ENCODE peak calls at places on chromosomes 6 and 20, in nine cellular contexts. V, Z, A, R, B, L, F, I and D are unnamed samples. For H3K36me3, the result is how much of the 10 kb centered on the place peaks cover.

GRCh38 chr6:36025260-36025931 is 955 bp upstream of the SLC26A8 start:
- DNase-seq in V (no peak), Z (no peak), A (no peak), R (no peak), B (no peak), L (no peak), F (no peak), I (peak), D (no peak)

GRCh38 chr20:31560094-31560899 is 44.8 kb upstream of the ID1 start:
- DNase-seq in V (peak), Z (peak), A (peak), R (peak), B (no peak), L (no peak), F (peak), I (peak), D (peak)

GRCh38 chr6:41728954-41729353 is 6.5 kb downstream of the TFEB start:
- DNase-seq in V (no peak), Z (no peak), A (no peak), R (no peak), B (no peak), L (no peak), F (no peak), I (no peak), D (no peak)

GRCh38 chr6:156839591-156840001 is 62.4 kb downstream of the ARID1B start:
- DNase-seq in V (no peak), Z (no peak), A (no peak), R (peak), B (no peak), L (no peak), F (no peak), I (peak), D (no peak)

GRCh38 chr6:168160506-168161370 is 81.7 kb upstream of the FRMD1 start:
- DNase-seq in V (no peak), Z (no peak), A (no peak), R (peak), B (no peak), L (no peak), F (no peak), I (no peak), D (no peak)

GRCh38 chr6:16130932-16131387 is 2.1 kb downstream of the MYLIP start:
- DNase-seq in V (peak), Z (peak), A (no peak), R (no peak), B (no peak), L (peak), F (no peak), I (peak), D (peak)

GRCh38 chr20:61169870-61170269 is 82.2 kb upstream of the CDH4 start:
- DNase-seq in V (no peak), Z (no peak), A (no peak), R (no peak), B (no peak), L (no peak), F (no peak), I (no peak), D (no peak)

GRCh38 chr6:33828452-33828763 is 24.6 kb upstream of the MLN start:
- DNase-seq in V (no peak), Z (no peak), A (no peak), R (no peak), B (no peak), L (no peak), F (no peak), I (no peak), D (no peak)

GRCh38 chr6:142851601-142852000 is 93.4 kb downstream of the HIVEP2 start:
- DNase-seq in V (no peak), Z (no peak), A (no peak), R (no peak), B (no peak), L (peak), F (no peak), I (no peak), D (no peak)

GRCh38 chr6:14079971-14080370 is 37.6 kb upstream of the CD83 start:
- DNase-seq in V (no peak), Z (no peak), A (no peak), R (no peak), B (no peak), L (no peak), F (no peak), I (no peak), D (no peak)

GRCh38 chr6:144675231-144675861 is 390.2 kb downstream of the UTRN start:
- DNase-seq in V (peak), Z (no peak), A (no peak), R (no peak), B (no peak), L (peak), F (no peak), I (no peak), D (no peak)

GRCh38 chr20:49608752-49609670 is 41.1 kb upstream of the PTGIS start:
- DNase-seq in V (peak), Z (peak), A (no peak), R (peak), B (peak), L (no peak), F (peak), I (peak), D (no peak)

GRCh38 chr6:170095273-170095976 is 195.5 kb downstream of the DLL1 start:
- DNase-seq in V (no peak), Z (peak), A (no peak), R (peak), B (no peak), L (no peak), F (no peak), I (no peak), D (peak)

GRCh38 chr6:53928641-53929339 is 134.0 kb downstream of the LRRC1 start:
- DNase-seq in V (no peak), Z (no peak), A (no peak), R (no peak), B (no peak), L (no peak), F (no peak), I (no peak), D (no peak)

GRCh38 chr20:4683261-4683660 is 38.4 kb upstream of the PRND start:
- DNase-seq in V (no peak), Z (no peak), A (no peak), R (no peak), B (no peak), L (no peak), F (no peak), I (no peak), D (no peak)

GRCh38 chr6:47651505-47651944 is 46.9 kb upstream of the ADGRF4 start:
- DNase-seq in V (no peak), Z (no peak), A (no peak), R (no peak), B (no peak), L (no peak), F (no peak), I (no peak), D (no peak)

GRCh38 chr20:4112490-4113420 is 97.4 kb upstream of the RNF24 start:
- DNase-seq in V (peak), Z (peak), A (peak), R (no peak), B (no peak), L (peak), F (peak), I (no peak), D (peak)

GRCh38 chr6:134058622-134059366 is 6.4 kb upstream of the SLC2A12 start:
- DNase-seq in V (no peak), Z (no peak), A (no peak), R (no peak), B (no peak), L (no peak), F (no peak), I (no peak), D (no peak)

GRCh38 chr20:24235224-24235735 is 234.1 kb upstream of the SYNDIG1 start:
- DNase-seq in V (no peak), Z (no peak), A (no peak), R (no peak), B (no peak), L (no peak), F (no peak), I (no peak), D (no peak)

GRCh38 chr20:13068336-13068735 is 59.6 kb downstream of the SPTLC3 start:
- DNase-seq in V (peak), Z (no peak), A (no peak), R (no peak), B (no peak), L (no peak), F (no peak), I (no peak), D (no peak)

GRCh38 chr6:3159805-3160781 is 2.7 kb upstream of the TUBB2A start:
- DNase-seq in V (peak), Z (peak), A (no peak), R (peak), B (no peak), L (no peak), F (no peak), I (peak), D (peak)

GRCh38 chr6:109105681-109106080 is 10.4 kb downstream of the CEP57L1 start:
- DNase-seq in V (no peak), Z (no peak), A (no peak), R (no peak), B (no peak), L (no peak), F (no peak), I (no peak), D (no peak)

GRCh38 chr6:134543128-134543527 is 225.2 kb upstream of the SGK1 start:
- DNase-seq in V (no peak), Z (no peak), A (no peak), R (no peak), B (no peak), L (no peak), F (no peak), I (no peak), D (no peak)

GRCh38 chr6:105370316-105370715 is 32.6 kb downstream of the PREP start:
- DNase-seq in V (no peak), Z (no peak), A (no peak), R (no peak), B (no peak), L (no peak), F (no peak), I (no peak), D (no peak)

GRCh38 chr6:170207586-170207985 is 83.3 kb downstream of the DLL1 start:
- DNase-seq in V (no peak), Z (peak), A (no peak), R (no peak), B (no peak), L (no peak), F (no peak), I (no peak), D (no peak)

GRCh38 chr20:45962031-45962755 is 9.8 kb downstream of the ZNF335 start:
- DNase-seq in V (no peak), Z (no peak), A (no peak), R (peak), B (no peak), L (no peak), F (peak), I (no peak), D (no peak)
- H3K36me3 ChIP-seq in V (under half), Z (half or more), A (half or more), R (half or more), B (under half), L (half or more), F (under half), I (half or more), D (half or more)

GRCh38 chr6:24227556-24227955 is 101.5 kb downstream of the NRSN1 start:
- DNase-seq in V (no peak), Z (no peak), A (no peak), R (no peak), B (no peak), L (no peak), F (no peak), I (no peak), D (no peak)

GRCh38 chr6:24228681-24229255 is 102.8 kb downstream of the NRSN1 start:
- DNase-seq in V (no peak), Z (no peak), A (no peak), R (no peak), B (no peak), L (no peak), F (no peak), I (no peak), D (peak)

GRCh38 chr6:24225838-24226237 is 99.8 kb downstream of the NRSN1 start:
- DNase-seq in V (no peak), Z (no peak), A (no peak), R (no peak), B (no peak), L (no peak), F (no peak), I (no peak), D (no peak)

GRCh38 chr6:24231578-24231977 is 105.6 kb downstream of the NRSN1 start:
- DNase-seq in V (no peak), Z (no peak), A (no peak), R (no peak), B (no peak), L (no peak), F (no peak), I (no peak), D (no peak)

DNA sequence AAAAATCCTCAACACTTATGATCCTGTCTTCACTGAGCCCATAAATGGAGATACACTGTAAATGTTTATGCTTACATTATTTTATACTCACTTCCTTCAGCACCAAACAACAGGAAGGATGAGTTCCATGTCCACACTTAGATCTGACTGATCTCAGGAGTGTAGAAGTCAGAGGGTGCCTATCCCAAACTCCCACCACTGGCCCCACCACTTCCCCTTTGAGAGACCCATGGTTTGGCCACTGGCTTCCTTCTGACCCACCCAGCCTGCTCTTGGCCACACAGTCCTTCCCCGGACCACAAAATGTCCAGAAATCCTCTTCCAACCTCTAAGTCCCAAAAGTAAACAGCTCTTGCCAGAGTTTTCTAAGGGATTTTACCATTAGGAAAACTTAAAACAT is 103.7 kb downstream of the NRSN1 start:
- DNase-seq in V (no peak), Z (no peak), A (no peak), R (no peak), B (no peak), L (no peak), F (no peak), I (no peak), D (no peak)
- TF ChIP-seq POLR2A in V (no peak), Z (no peak), A (no peak), R (no peak), B (no peak), L (no peak), F (no peak), I (no peak), D (no peak)

DNA sequence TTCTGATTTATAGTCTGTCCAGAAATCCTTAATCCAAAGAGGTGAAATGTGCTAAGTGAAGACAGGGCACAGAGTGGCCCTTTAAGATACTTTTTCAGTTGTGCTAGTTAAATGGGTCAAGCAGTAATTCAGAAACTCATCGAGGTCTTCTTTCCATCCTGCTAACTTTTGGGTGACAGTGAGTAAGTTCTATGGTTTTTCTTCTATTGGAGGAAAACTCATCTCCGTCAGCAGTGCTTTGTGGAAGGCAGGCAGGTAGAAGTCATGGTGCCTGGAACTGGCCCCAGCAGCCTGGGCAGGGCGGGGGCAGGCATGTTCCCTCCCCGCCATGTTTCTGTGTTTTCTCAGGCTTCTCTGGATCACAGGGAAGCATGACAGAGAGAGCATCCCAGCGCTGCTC is 66.5 kb upstream of the SCP2D1 start:
- DNase-seq in V (no peak), Z (no peak), A (no peak), R (no peak), B (no peak), L (no peak), F (no peak), I (no peak), D (no peak)
- TF ChIP-seq EP300 in V (no peak), Z (no peak), A (no peak), R (no peak), B (no peak), L (no peak), F (no peak), I (no peak), D (no peak)

GRCh38 chr20:25271486-25272222 is 23.8 kb downstream of the PYGB start:
- DNase-seq in V (peak), Z (peak), A (no peak), R (peak), B (no peak), L (no peak), F (peak), I (no peak), D (no peak)

GRCh38 chr20:25273541-25274358 is 25.9 kb downstream of the PYGB start:
- DNase-seq in V (peak), Z (peak), A (peak), R (peak), B (no peak), L (no peak), F (no peak), I (no peak), D (no peak)

GRCh38 chr20:25270829-25271251 is 23.0 kb downstream of the PYGB start:
- DNase-seq in V (peak), Z (peak), A (no peak), R (peak), B (no peak), L (no peak), F (peak), I (no peak), D (no peak)

GRCh38 chr20:25273046-25273445 is 25.2 kb downstream of the PYGB start:
- DNase-seq in V (peak), Z (peak), A (no peak), R (peak), B (no peak), L (no peak), F (peak), I (no peak), D (no peak)

GRCh38 chr20:25272223-25273000 is 24.5 kb downstream of the PYGB start:
- DNase-seq in V (peak), Z (peak), A (no peak), R (peak), B (no peak), L (no peak), F (no peak), I (no peak), D (no peak)
- H3K36me3 ChIP-seq in V (under half), Z (half or more), A (under half), R (half or more), B (under half), L (under half), F (under half), I (under half), D (under half)

DNA sequence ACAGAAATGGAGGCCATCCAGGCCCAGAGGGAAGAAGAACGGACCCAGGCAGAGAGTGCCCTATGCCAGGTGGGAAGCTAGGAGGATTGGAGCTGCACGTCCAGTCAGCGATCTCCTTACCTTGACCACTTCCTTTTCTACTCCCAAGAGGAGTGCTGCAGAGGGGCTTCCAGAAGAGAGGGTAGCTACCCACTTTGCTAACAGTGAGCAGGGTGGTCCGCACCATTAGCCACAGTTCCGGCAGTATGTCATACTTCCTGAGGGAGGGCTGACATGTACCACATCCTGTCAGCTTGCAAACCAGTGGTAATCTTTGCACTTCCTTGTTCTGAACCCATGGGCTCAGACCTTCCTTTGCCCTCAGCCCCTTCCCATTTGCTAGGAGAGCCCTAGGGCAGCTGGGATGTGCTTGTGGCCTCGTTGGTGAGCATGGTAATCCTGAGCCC is 35.4 kb downstream of the CEP250 start:
- DNase-seq in V (peak), Z (no peak), A (no peak), R (no peak), B (no peak), L (peak), F (no peak), I (no peak), D (peak)
- TF ChIP-seq POLR2A in V (peak), Z (no peak), A (no peak), R (no peak), B (no peak), L (peak), F (no peak), I (no peak), D (no peak)

GRCh38 chr20:10843161-10843711 is 169.4 kb upstream of the JAG1 start:
- DNase-seq in V (no peak), Z (no peak), A (no peak), R (no peak), B (no peak), L (no peak), F (no peak), I (no peak), D (no peak)
- TF ChIP-seq EP300 in V (no peak), Z (no peak), A (no peak), R (no peak), B (no peak), L (no peak), F (no peak), I (no peak), D (no peak)

GRCh38 chr20:34293119-34293518 is 10.0 kb downstream of the AHCY start:
- DNase-seq in V (no peak), Z (no peak), A (no peak), R (no peak), B (no peak), L (no peak), F (no peak), I (no peak), D (no peak)
- H3K36me3 ChIP-seq in V (under half), Z (half or more), A (under half), R (under half), B (half or more), L (under half), F (under half), I (half or more), D (half or more)

GRCh38 chr20:63574156-63574828 is at the start of gene HELZ2:
- DNase-seq in V (peak), Z (peak), A (peak), R (peak), B (no peak), L (no peak), F (peak), I (peak), D (peak)
- TF ChIP-seq POLR2A in V (peak), Z (no peak), A (no peak), R (no peak), B (no peak), L (peak), F (no peak), I (no peak), D (peak)